ENCODE peak calls at places on chromosomes 1 and 21, in nine cellular contexts. B is naive thymus-derived CD8-positive, alpha-beta T cell; G is activated T-cell treated with anti-CD3 and anti-CD28 coated beads for 1 hour; P is AG09309; X is activated T-helper 1 cell treated with Interleukin-2 at 50 U/mL for 16 hours; V is T-cell; O is heart right ventricle; E is fibroblast of villous mesenchyme; W is GM10248. L is an unnamed sample.

GRCh38 chr1:202806845-202807366 is 1.3 kb downstream of the KDM5B start:
- DNase-seq in B (no peak), G (peak; percentile 9), P (no peak), X (no peak), V (peak; percentile 7), O (no peak), E (peak; percentile 31), W (peak; percentile 36), L (no peak)

GRCh38 chr1:67338642-67339041 is 31.0 kb downstream of the IL12RB2 start:
- DNase-seq in B (no peak), G (no peak), P (no peak), X (no peak), V (no peak), O (no peak), E (no peak), W (no peak), L (no peak)

GRCh38 chr1:15328785-15329480 is 80.8 kb upstream of the EFHD2 start:
- DNase-seq in B (no peak), G (no peak), P (no peak), X (no peak), V (no peak), O (peak; percentile 84), E (peak; percentile 61), W (peak; percentile 51), L (no peak)

GRCh38 chr1:64472805-64473204 is 2.9 kb downstream of the CACHD1 start:
- DNase-seq in B (no peak), G (no peak), P (no peak), X (no peak), V (no peak), O (no peak), E (no peak), W (no peak), L (no peak)

GRCh38 chr1:154772611-154773515 is 97.2 kb downstream of the KCNN3 start:
- DNase-seq in B (peak; percentile 48), G (no peak), P (no peak), X (no peak), V (peak; percentile 36), O (no peak), E (no peak), W (no peak), L (no peak)

GRCh38 chr1:39183503-39184353 is 20.8 kb upstream of the MACF1 start:
- DNase-seq in B (peak; percentile 87), G (peak; percentile 69), P (no peak), X (peak; percentile 72), V (peak; percentile 85), O (peak; percentile 27), E (peak; percentile 75), W (no peak), L (peak; percentile 22)

GRCh38 chr1:205543351-205544305 is 39.2 kb downstream of the CDK18 start:
- DNase-seq in B (no peak), G (no peak), P (peak; percentile 53), X (no peak), V (no peak), O (peak; percentile 88), E (peak; percentile 43), W (no peak), L (no peak)

GRCh38 chr1:11918779-11919519 is 7.3 kb downstream of the KIAA2013 start:
- DNase-seq in B (no peak), G (no peak), P (peak; percentile 62), X (no peak), V (no peak), O (peak; percentile 78), E (peak; percentile 85), W (no peak), L (no peak)

GRCh38 chr1:8015809-8016165 is 10.3 kb downstream of the ERRFI1 start:
- DNase-seq in B (no peak), G (no peak), P (no peak), X (no peak), V (no peak), O (no peak), E (peak; percentile 74), W (no peak), L (no peak)

GRCh38 chr21:38661296-38662223 is 144.2 kb upstream of the ETS2 start:
- DNase-seq in B (no peak), G (no peak), P (no peak), X (no peak), V (no peak), O (peak; percentile 14), E (peak; percentile 81), W (no peak), L (no peak)

GRCh38 chr1:177923441-177923840 is 46.4 kb downstream of the SEC16B start:
- DNase-seq in B (no peak), G (no peak), P (no peak), X (no peak), V (no peak), O (no peak), E (peak; percentile 70), W (no peak), L (no peak)

L was measured in esophagus squamous epithelium.